ENCODE peak calls at places on chromosomes 16 and 17, in seven cellular contexts. C is AG10803, U is GM20000, W is osteocyte, D is fibroblast of the aortic adventitia, S is upper lobe of right lung, T is GM23338. Y is an unnamed sample.

GRCh38 chr17:31148205-31148604 is 53.4 kb downstream of the NF1 start:
- DNase-seq in C (no peak), U (no peak), W (no peak), D (no peak), S (no peak), T (no peak), Y (no peak)

GRCh38 chr17:40110457-40110856 is 10.1 kb upstream of the NR1D1 start:
- DNase-seq in C (no peak), U (no peak), W (no peak), D (no peak), S (no peak), T (no peak), Y (no peak)

GRCh38 chr16:88721236-88721635 is 14.9 kb downstream of the CTU2 start:
- DNase-seq in C (no peak), U (no peak), W (no peak), D (no peak), S (no peak), T (no peak), Y (no peak)

GRCh38 chr16:11627822-11628457 is 40.3 kb upstream of the SNN start:
- DNase-seq in C (peak), U (no peak), W (no peak), D (peak), S (no peak), T (no peak), Y (no peak)

GRCh38 chr17:79543566-79543965 is 67.3 kb downstream of the RBFOX3 start:
- DNase-seq in C (no peak), U (no peak), W (no peak), D (no peak), S (no peak), T (no peak), Y (no peak)

GRCh38 chr17:30590086-30590485 is 112.9 kb downstream of the GOSR1 start:
- DNase-seq in C (no peak), U (no peak), W (no peak), D (no peak), S (no peak), T (no peak), Y (no peak)

GRCh38 chr17:45850468-45850867 is 5.8 kb downstream of the SPPL2C start:
- DNase-seq in C (no peak), U (no peak), W (no peak), D (no peak), S (no peak), T (no peak), Y (no peak)

GRCh38 chr16:70665113-70665694 is 18.8 kb downstream of the IL34 start:
- DNase-seq in C (no peak), U (no peak), W (no peak), D (no peak), S (peak), T (no peak), Y (no peak)

GRCh38 chr17:47813512-47814031 is 8.0 kb downstream of the OSBPL7 start:
- DNase-seq in C (no peak), U (no peak), W (no peak), D (no peak), S (peak), T (no peak), Y (no peak)

GRCh38 chr16:14600164-14600563 is 29.9 kb downstream of the PARN start:
- DNase-seq in C (peak), U (no peak), W (no peak), D (peak), S (no peak), T (peak), Y (peak)

GRCh38 chr16:54938351-54939346 is 8.0 kb downstream of the IRX5 start:
- DNase-seq in C (no peak), U (no peak), W (peak), D (peak), S (peak), T (peak), Y (no peak)

GRCh38 chr16:10589106-10589505 is 8.7 kb upstream of the EMP2 start:
- DNase-seq in C (no peak), U (no peak), W (no peak), D (no peak), S (no peak), T (no peak), Y (no peak)

GRCh38 chr16:72934661-72935403 is 113.1 kb downstream of the ZFHX3 start:
- DNase-seq in C (peak), U (no peak), W (no peak), D (peak), S (no peak), T (no peak), Y (no peak)

GRCh38 chr16:10876799-10877341 is at the start of gene CIITA:
- DNase-seq in C (peak), U (peak), W (no peak), D (peak), S (peak), T (peak), Y (peak)

GRCh38 chr17:73803867-73804539 is 159.8 kb upstream of the SDK2 start:
- DNase-seq in C (no peak), U (no peak), W (no peak), D (no peak), S (no peak), T (peak), Y (no peak)

GRCh38 chr16:48609453-48610023 is 442 bp downstream of the N4BP1 start:
- DNase-seq in C (peak), U (no peak), W (peak), D (peak), S (peak), T (peak), Y (no peak)

GRCh38 chr16:6258056-6258455 is 1074.6 kb upstream of the RBFOX1 start:
- DNase-seq in C (no peak), U (no peak), W (no peak), D (no peak), S (no peak), T (no peak), Y (no peak)

GRCh38 chr16:75264531-75264998 is 13.1 kb upstream of the BCAR1 start:
- DNase-seq in C (peak), U (no peak), W (no peak), D (peak), S (no peak), T (no peak), Y (no peak)

GRCh38 chr16:2518823-2519710 is 1.1 kb upstream of the AMDHD2 start:
- DNase-seq in C (no peak), U (no peak), W (no peak), D (no peak), S (peak), T (no peak), Y (no peak)

GRCh38 chr16:84687715-84688114 is 12.1 kb upstream of the USP10 start:
- DNase-seq in C (peak), U (peak), W (no peak), D (peak), S (no peak), T (no peak), Y (peak)

GRCh38 chr16:77683845-77684526 is 38.3 kb upstream of the NUDT7 start:
- DNase-seq in C (peak), U (no peak), W (no peak), D (no peak), S (no peak), T (no peak), Y (no peak)

GRCh38 chr16:53546988-53547391 is 44.0 kb upstream of the AKTIP start:
- DNase-seq in C (no peak), U (no peak), W (no peak), D (no peak), S (no peak), T (peak), Y (no peak)

GRCh38 chr16:86876499-86876898 is 298.1 kb downstream of the FOXL1 start:
- DNase-seq in C (no peak), U (no peak), W (no peak), D (no peak), S (no peak), T (no peak), Y (no peak)

GRCh38 chr17:9239821-9240658 is 218.7 kb downstream of the NTN1 start:
- DNase-seq in C (peak), U (peak), W (no peak), D (peak), S (peak), T (peak), Y (peak)

GRCh38 chr16:27965801-27966200 is 97.7 kb downstream of the GSG1L start:
- DNase-seq in C (no peak), U (no peak), W (peak), D (no peak), S (peak), T (no peak), Y (no peak)

GRCh38 chr17:74354123-74354522 is 7.5 kb downstream of the BTBD17 start:
- DNase-seq in C (no peak), U (peak), W (no peak), D (no peak), S (peak), T (peak), Y (peak)

GRCh38 chr16:75244225-75244792 is 7.1 kb downstream of the BCAR1 start:
- DNase-seq in C (peak), U (no peak), W (no peak), D (peak), S (no peak), T (no peak), Y (no peak)

GRCh38 chr17:82866521-82867214 is 26.8 kb upstream of the ZNF750 start:
- DNase-seq in C (peak), U (no peak), W (no peak), D (peak), S (no peak), T (no peak), Y (no peak)

GRCh38 chr17:4072487-4073157 is 70.2 kb downstream of the ZZEF1 start:
- DNase-seq in C (peak), U (no peak), W (no peak), D (peak), S (no peak), T (no peak), Y (no peak)

GRCh38 chr17:60522889-60523626 is 3.0 kb downstream of the APPBP2 start:
- DNase-seq in C (no peak), U (no peak), W (no peak), D (no peak), S (no peak), T (no peak), Y (no peak)

GRCh38 chr17:21019976-21020575 is 22.7 kb downstream of the USP22 start:
- DNase-seq in C (peak), U (peak), W (no peak), D (no peak), S (peak), T (peak), Y (no peak)

GRCh38 chr16:66478733-66479511 is 51.8 kb downstream of the BEAN1 start:
- DNase-seq in C (peak), U (peak), W (peak), D (peak), S (peak), T (peak), Y (peak)

GRCh38 chr16:74813109-74813641 is 38.6 kb upstream of the FA2H start:
- DNase-seq in C (peak), U (peak), W (peak), D (peak), S (peak), T (peak), Y (peak)

GRCh38 chr16:89945654-89946053 is 2.9 kb upstream of the DEF8 start:
- DNase-seq in C (no peak), U (no peak), W (no peak), D (no peak), S (no peak), T (peak), Y (no peak)
- TF ChIP-seq CTCF in C (no peak), U (no peak), W (no peak), D (no peak), S (peak), T (no peak), Y (no peak)

DNA sequence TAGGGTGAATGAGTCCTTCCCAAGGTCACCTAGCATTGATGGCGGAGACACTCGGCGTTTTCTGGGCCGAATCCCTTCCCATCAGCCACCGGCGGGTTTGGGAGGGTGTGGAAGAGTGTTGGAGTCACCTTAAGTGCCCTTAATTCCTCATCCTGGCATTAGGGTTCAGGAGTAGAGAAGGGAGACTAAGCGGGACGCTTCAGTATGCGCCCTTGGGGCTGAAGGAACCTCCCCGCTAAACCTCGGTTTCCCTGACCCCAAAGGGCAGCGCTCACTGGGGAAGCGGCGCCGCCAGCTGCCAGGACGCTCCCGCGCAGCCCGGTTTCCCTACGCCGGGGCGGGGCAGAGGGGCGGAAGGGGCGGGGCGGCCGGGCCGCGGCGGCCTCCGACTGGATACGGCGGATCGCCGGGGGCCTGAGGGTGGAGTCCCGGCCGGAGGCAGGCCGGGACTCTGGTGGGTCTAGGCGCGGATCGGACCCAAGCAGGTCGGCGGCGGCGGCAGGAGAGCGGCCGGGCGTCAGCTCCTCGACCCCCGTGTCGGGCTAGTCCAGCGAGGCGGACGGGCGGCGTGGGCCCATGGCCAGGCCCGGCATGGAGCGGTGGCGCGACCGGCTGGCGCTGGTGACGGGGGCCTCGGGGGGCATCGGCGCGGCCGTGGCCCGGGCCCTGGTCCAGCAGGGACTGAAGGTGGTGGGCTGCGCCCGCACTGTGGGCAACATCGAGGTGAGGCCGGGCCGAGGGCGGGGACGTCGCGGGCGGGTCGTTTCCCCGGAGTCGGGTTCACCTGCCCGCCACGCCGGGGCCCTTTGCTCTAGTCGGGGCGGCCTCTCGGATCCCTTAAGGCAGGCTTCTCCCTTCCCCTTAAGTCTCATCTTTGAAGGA is at the start of gene DHRS11:
- DNase-seq in C (peak), U (peak), W (peak), D (peak), S (peak), T (peak), Y (peak)
- TF ChIP-seq CTCF in C (no peak), U (no peak), W (no peak), D (no peak), S (peak), T (no peak), Y (peak)

GRCh38 chr16:81798311-81799137 is 19.4 kb downstream of the PLCG2 start:
- DNase-seq in C (no peak), U (peak), W (no peak), D (no peak), S (peak), T (peak), Y (peak)
- TF ChIP-seq CTCF in C (no peak), U (peak), W (no peak), D (no peak), S (no peak), T (no peak), Y (no peak)

DNA sequence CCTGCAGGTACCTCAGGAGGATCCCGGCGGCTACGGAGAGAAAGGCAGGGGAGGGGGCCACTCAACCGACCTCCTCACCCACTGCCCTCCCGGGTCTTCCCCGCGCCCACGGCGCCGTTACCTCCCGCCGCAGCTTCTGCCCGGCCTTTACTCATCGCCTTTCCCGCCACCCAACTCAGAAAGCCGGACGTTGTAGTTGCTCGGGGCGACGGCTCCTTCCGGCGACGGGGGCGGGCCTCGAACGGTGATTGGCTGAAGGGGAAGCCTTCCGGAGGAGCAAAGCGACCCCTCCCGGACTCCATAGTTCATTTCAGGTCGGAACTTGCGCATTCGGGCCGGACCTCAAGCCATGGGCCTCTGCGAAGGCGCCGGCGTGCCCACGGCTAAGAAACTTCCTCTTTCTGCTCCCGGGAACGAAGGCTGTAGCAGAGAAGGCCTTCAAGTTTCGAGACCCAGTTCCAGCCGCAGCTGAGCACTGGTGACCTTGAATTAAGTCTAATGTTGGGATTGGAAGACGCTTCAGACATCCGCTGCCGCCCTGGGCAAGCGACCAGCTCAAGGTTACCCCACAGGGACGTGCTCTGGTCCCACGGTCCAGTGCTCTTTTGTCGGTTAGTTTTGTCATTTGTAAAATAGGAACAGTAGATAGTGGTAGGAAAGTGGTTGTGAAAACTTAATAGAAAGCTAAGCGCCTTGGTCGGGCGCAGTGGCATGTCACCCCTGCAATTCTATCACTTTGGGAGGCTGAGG is at the start of gene PSMC3IP:
- DNase-seq in C (peak), U (peak), W (peak), D (peak), S (peak), T (peak), Y (peak)
- TF ChIP-seq CTCF in C (peak), U (peak), W (peak), D (peak), S (peak), T (peak), Y (peak)

GRCh38 chr17:43645765-43646481 is 15.8 kb downstream of the MEOX1 start:
- DNase-seq in C (peak), U (no peak), W (no peak), D (peak), S (peak), T (peak), Y (no peak)
- TF ChIP-seq CTCF in C (no peak), U (no peak), W (no peak), D (no peak), S (no peak), T (peak), Y (no peak)

GRCh38 chr17:75617675-75618074 is 15.6 kb upstream of the SMIM5 start:
- DNase-seq in C (no peak), U (no peak), W (no peak), D (no peak), S (no peak), T (no peak), Y (no peak)

GRCh38 chr17:75622071-75622470 is 11.2 kb upstream of the SMIM5 start:
- DNase-seq in C (no peak), U (no peak), W (no peak), D (no peak), S (no peak), T (no peak), Y (no peak)

GRCh38 chr17:75622771-75623273 is 10.4 kb upstream of the SMIM5 start:
- DNase-seq in C (no peak), U (no peak), W (no peak), D (no peak), S (no peak), T (no peak), Y (no peak)

GRCh38 chr17:75617218-75617617 is 16.0 kb upstream of the SMIM5 start:
- DNase-seq in C (no peak), U (no peak), W (no peak), D (no peak), S (no peak), T (no peak), Y (no peak)

DNA sequence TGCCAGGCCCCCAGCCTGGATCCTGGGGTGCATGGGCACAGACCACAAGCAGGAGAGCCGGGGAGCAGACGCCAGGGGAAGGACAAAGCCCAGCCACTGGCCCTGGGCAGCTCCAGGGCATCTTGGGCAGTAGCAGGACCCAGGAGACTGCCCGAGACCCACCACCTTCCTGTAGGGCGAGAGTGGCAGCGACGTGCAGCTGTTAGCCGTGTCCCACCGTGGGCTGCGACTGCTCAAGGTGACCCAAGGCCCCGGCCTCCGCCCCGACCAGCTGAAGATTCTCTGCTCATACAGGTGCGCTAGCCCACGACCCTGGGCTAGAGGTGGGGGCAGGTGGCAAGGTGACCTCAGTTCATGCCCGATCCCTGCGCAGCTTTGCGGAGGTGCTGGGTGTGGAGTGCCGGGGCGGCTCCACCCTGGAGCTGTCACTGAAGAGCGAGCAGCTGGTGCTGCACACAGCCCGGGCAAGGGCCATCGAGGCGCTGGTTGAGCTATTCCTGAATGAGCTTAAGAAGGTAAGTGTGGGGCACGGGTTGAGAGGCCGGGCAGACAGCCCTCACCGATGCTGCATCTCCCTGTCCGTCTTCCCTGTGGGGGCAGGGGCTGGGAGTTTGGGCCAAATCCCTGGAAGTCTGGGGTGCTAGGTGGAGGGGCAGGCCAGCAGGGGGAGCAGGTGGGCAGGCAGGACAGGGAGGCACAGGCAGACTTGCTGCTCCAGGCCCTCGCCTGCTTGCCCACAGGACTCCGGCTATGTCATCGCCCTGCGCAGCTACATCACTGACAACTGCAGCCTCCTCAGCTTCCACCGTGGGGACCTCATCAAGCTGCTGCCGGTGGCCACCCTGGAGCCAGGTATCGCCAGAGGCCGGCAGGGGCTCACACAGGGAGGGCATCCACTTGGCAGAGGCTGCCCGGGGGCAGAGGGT is 13.5 kb upstream of the SMIM5 start:
- DNase-seq in C (peak), U (peak), W (no peak), D (peak), S (no peak), T (peak), Y (peak)
- TF ChIP-seq CTCF in C (peak), U (peak), W (peak), D (peak), S (peak), T (peak), Y (peak)

GRCh38 chr17:81002013-81002384 is 10.4 kb downstream of the CHMP6 start:
- DNase-seq in C (no peak), U (no peak), W (no peak), D (no peak), S (no peak), T (no peak), Y (no peak)
- TF ChIP-seq CTCF in C (no peak), U (no peak), W (no peak), D (no peak), S (no peak), T (no peak), Y (no peak)